ENCODE peak calls at places on chromosomes 2 and 18, in five cellular contexts. W, H, B, G and T are unnamed samples.

GRCh38 chr2:43032894-43033270 is 193.5 kb downstream of the ZFP36L2 start:
- DNase-seq in W (no peak), H (no peak), B (no peak), G (no peak), T (no peak)

GRCh38 chr18:45110577-45111506 is 430.2 kb downstream of the SETBP1 start:
- DNase-seq in W (no peak), H (no peak), B (no peak), G (no peak), T (peak; percentile 11)

GRCh38 chr2:64873472-64873924 is 115.7 kb upstream of the SLC1A4 start:
- DNase-seq in W (peak; percentile 80), H (peak; percentile 57), B (peak; percentile 59), G (peak; percentile 67), T (peak; percentile 79)

GRCh38 chr2:8457092-8457481 is 224.8 kb upstream of the ID2 start:
- DNase-seq in W (no peak), H (no peak), B (no peak), G (no peak), T (no peak)

GRCh38 chr2:46765045-46765444 is 150.6 kb downstream of the MCFD2 start:
- DNase-seq in W (no peak), H (no peak), B (no peak), G (no peak), T (no peak)

GRCh38 chr2:29224693-29225551 is 109.7 kb downstream of the CLIP4 start:
- DNase-seq in W (no peak), H (no peak), B (no peak), G (no peak), T (no peak)

GRCh38 chr2:76599732-76600368 is 889.1 kb upstream of the GCFC2 start:
- DNase-seq in W (peak; percentile 2), H (peak; percentile 59), B (peak; percentile 21), G (peak; percentile 12), T (peak; percentile 59)

GRCh38 chr2:64101141-64101591 is 43.1 kb downstream of the PELI1 start:
- DNase-seq in W (no peak), H (no peak), B (no peak), G (peak; percentile 6), T (no peak)

GRCh38 chr18:8359076-8359475 is 250.2 kb upstream of the RAB12 start:
- DNase-seq in W (no peak), H (no peak), B (no peak), G (no peak), T (no peak)

GRCh38 chr2:53104263-53104662 is 663.3 kb upstream of the CHAC2 start:
- DNase-seq in W (no peak), H (peak; percentile 65), B (no peak), G (peak; percentile 1), T (peak; percentile 16)

GRCh38 chr2:23426284-23426905 is 41.4 kb downstream of the KLHL29 start:
- DNase-seq in W (no peak), H (no peak), B (no peak), G (peak; percentile 80), T (peak; percentile 59)

GRCh38 chr2:105803337-105803736 is 58.6 kb downstream of the NCK2 start:
- DNase-seq in W (peak; percentile 38), H (no peak), B (no peak), G (no peak), T (no peak)

GRCh38 chr2:205995260-205995659 is 90.7 kb downstream of the INO80D start:
- DNase-seq in W (no peak), H (no peak), B (no peak), G (no peak), T (no peak)

GRCh38 chr18:63520053-63520452 is 22.1 kb upstream of the SERPINB12 start:
- DNase-seq in W (no peak), H (no peak), B (no peak), G (no peak), T (no peak)

GRCh38 chr2:43676322-43677050 is at the start of gene C1GALT1C1L:
- DNase-seq in W (peak; percentile 53), H (peak; percentile 53), B (peak; percentile 10), G (peak; percentile 72), T (peak; percentile 22)

GRCh38 chr2:69601179-69601612 is 42.3 kb downstream of the AAK1 start:
- DNase-seq in W (no peak), H (peak; percentile 56), B (no peak), G (peak; percentile 69), T (no peak)

GRCh38 chr2:176111891-176112374 is 4.6 kb upstream of the HOXD10 start:
- DNase-seq in W (no peak), H (no peak), B (no peak), G (no peak), T (no peak)

GRCh38 chr2:192500550-192501200 is 305.9 kb upstream of the TMEFF2 start:
- DNase-seq in W (peak; percentile 36), H (peak; percentile 64), B (peak; percentile 8), G (no peak), T (no peak)

GRCh38 chr2:175356901-175357300 is 175.4 kb upstream of the ATP5MC3 start:
- DNase-seq in W (no peak), H (no peak), B (no peak), G (no peak), T (no peak)